ENCODE peak calls at places on chromosomes 12 and 14, in six cellular contexts. J is uterus, E is left lung, X is ovary, D is GM23248, H is tibial artery. L is an unnamed sample.

GRCh38 chr14:67332468-67332867 is 27.1 kb downstream of the ATP6V1D start:
- DNase-seq in X (no peak), E (no peak), H (no peak), D (peak; percentile 29), J (no peak), L (no peak)

GRCh38 chr12:46159239-46159901 is 109.5 kb downstream of the SLC38A1 start:
- DNase-seq in E (no peak), D (no peak), J (no peak), X (no peak), H (no peak), L (no peak)

GRCh38 chr12:19299765-19300164 is 139.5 kb upstream of the AEBP2 start:
- DNase-seq in H (no peak), D (peak; percentile 30), E (no peak), J (no peak), X (no peak), L (no peak)

GRCh38 chr14:93977790-93978581 is 1.6 kb upstream of the ASB2 start:
- DNase-seq in D (no peak), E (peak; percentile 62), J (no peak), H (no peak), X (no peak), L (no peak)

GRCh38 chr14:96256420-96256819 is 410 bp downstream of the BDKRB1 start:
- DNase-seq in H (no peak), E (peak; percentile 3), X (no peak), D (peak; percentile 78), J (no peak), L (no peak)

GRCh38 chr12:45122776-45123380 is 72.0 kb upstream of the DBX2 start:
- DNase-seq in X (no peak), D (peak; percentile 30), J (no peak), E (no peak), H (no peak), L (no peak)

GRCh38 chr14:20632448-20632830 is 9.1 kb downstream of the OR6S1 start:
- DNase-seq in H (no peak), X (no peak), D (peak; percentile 24), J (no peak), E (no peak), L (no peak)

GRCh38 chr12:21065845-21066244 is 65.1 kb upstream of the SLCO1B1 start:
- DNase-seq in H (no peak), E (no peak), J (no peak), D (peak; percentile 2), X (no peak), L (no peak)

GRCh38 chr12:71671311-71671710 is 7.2 kb downstream of the THAP2 start:
- DNase-seq in X (no peak), H (no peak), E (no peak), J (no peak), D (no peak), L (no peak)

GRCh38 chr14:68977137-68977740 is 1.9 kb downstream of the ACTN1 start:
- DNase-seq in D (no peak), H (no peak), E (no peak), X (no peak), J (no peak), L (no peak)

GRCh38 chr12:6614513-6615177 is 7.5 kb upstream of the CHD4 start:
- DNase-seq in D (peak; percentile 42), J (no peak), E (no peak), X (peak; percentile 41), H (no peak), L (no peak)

GRCh38 chr12:6618483-6618882 is 11.3 kb upstream of the CHD4 start:
- DNase-seq in J (no peak), E (no peak), X (no peak), D (no peak), H (no peak), L (no peak)

GRCh38 chr12:6615802-6616201 is 8.6 kb upstream of the CHD4 start:
- DNase-seq in D (no peak), X (peak; percentile 39), J (peak; percentile 34), E (no peak), H (no peak), L (no peak)

GRCh38 chr12:6620885-6621274 is 13.7 kb upstream of the CHD4 start:
- DNase-seq in H (no peak), D (no peak), X (no peak), E (no peak), J (no peak), L (no peak)

GRCh38 chr12:6620137-6620884 is 13.1 kb upstream of the CHD4 start:
- DNase-seq in E (peak; percentile 91), H (no peak), J (no peak), D (peak; percentile 82), X (peak; percentile 30), L (peak; percentile 87)
- H3K4me3 ChIP-seq in E (no peak overlapping the region), H (peak overlapping the region; percentile 8), J (no peak overlapping the region), D (peak overlapping the region; percentile 61), X (no peak overlapping the region), L (peak overlapping the region; percentile 25)

GRCh38 chr14:64184103-64184729 is 110.0 kb downstream of the ESR2 start:
- DNase-seq in J (no peak), D (no peak), E (no peak), X (no peak), H (no peak), L (no peak)
- H3K36me3 ChIP-seq in J (no peaks in the 10 kb centered on the region), D (no peaks in the 10 kb centered on the region), E (no peaks in the 10 kb centered on the region), X (no peaks in the 10 kb centered on the region), H (peaks cover 19% of the 10 kb centered on the region), L (no peaks in the 10 kb centered on the region)

GRCh38 chr14:70976591-70976990 is 69.3 kb downstream of the PCNX1 start:
- DNase-seq in H (no peak), J (no peak), X (no peak), D (no peak), E (no peak), L (no peak)

GRCh38 chr14:70987042-70987441 is 79.8 kb downstream of the PCNX1 start:
- DNase-seq in H (no peak), J (no peak), X (no peak), D (no peak), E (no peak), L (no peak)

GRCh38 chr14:70982204-70982603 is 74.9 kb downstream of the PCNX1 start:
- DNase-seq in D (no peak), X (no peak), J (no peak), H (no peak), E (no peak), L (no peak)

DNA sequence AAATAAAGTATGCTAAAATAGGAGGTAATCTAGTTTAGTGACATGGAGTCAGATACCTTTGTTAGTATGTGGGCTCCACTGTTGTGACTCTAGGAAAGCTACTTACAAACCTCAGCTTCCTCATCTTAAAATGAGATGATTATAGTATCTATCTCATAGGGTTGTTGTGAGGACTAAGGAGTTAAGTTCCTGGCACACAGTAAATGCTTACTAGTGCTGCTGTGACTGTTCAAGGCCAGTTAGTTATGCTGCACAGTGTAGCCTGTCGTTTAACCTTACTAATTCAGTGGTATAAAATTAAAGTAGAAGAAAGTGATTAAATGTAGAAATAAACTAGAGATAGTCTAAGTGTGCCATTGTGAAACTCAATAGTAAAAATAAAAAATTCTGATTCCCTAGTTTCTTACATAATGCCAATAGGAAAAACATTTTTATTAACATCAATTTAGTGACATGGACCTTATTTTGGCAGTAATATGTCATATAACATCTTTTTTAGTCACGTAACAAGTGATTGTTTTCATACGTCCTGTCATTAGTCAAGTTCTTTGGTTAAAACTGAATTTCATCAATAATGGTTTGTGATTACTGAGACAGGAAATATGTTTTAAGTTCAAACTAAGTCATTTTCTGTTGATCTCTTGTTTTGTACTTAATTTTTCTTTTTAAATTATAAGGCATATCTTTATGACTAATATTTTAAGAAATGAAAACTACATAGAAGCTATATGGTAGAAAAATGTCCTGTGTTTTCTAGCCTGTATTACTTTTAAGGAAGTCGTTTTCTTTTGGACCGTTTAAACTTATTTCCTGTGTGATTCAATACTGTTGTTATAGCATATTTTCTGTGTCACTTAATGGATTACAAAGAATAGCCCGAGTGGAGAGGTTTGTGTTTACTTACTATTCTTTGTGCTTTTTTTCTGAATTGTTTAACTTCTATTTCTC is 74.0 kb downstream of the PCNX1 start:
- DNase-seq in D (no peak), X (no peak), H (no peak), E (no peak), J (no peak), L (no peak)
- H3K4me3 ChIP-seq in D (no peak overlapping the region), X (no peak overlapping the region), H (no peak overlapping the region), E (no peak overlapping the region), J (no peak overlapping the region), L (no peak overlapping the region)

DNA sequence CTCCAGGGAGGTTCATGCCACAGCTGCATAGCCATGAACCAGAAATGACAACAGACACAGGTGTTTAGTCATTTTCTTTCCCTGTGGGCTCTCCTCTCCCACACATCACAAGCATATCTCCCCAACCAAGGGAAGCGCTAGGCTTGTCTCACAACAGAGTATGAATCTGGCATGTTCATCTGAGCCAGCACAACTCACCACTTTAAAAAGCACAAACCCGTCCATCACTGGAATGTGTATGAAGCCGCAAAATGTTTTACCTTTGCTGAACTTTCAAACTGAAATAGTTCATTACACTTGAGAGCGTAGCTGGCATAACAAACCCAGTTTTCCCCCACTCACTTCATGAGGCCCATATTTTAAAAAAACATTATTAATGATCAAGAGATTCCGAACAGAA is 15.9 kb downstream of the NID2 start:
- DNase-seq in D (peak; percentile 46), H (no peak), X (no peak), E (no peak), J (no peak), L (no peak)
- H3K36me3 ChIP-seq in D (no peaks in the 10 kb centered on the region), H (no peaks in the 10 kb centered on the region), X (no peaks in the 10 kb centered on the region), E (no peaks in the 10 kb centered on the region), J (no peaks in the 10 kb centered on the region), L (no peaks in the 10 kb centered on the region)

GRCh38 chr12:67508830-67509229 is 139.7 kb upstream of the DYRK2 start:
- DNase-seq in J (no peak), E (no peak), H (no peak), D (peak; percentile 9), X (no peak), L (no peak)

GRCh38 chr12:67514502-67514901 is 134.0 kb upstream of the DYRK2 start:
- DNase-seq in J (no peak), H (no peak), X (no peak), E (no peak), D (no peak), L (no peak)

GRCh38 chr12:67506739-67507138 is 141.8 kb upstream of the DYRK2 start:
- DNase-seq in J (no peak), H (no peak), X (no peak), D (no peak), E (no peak), L (no peak)

GRCh38 chr12:67512061-67512460 is 136.5 kb upstream of the DYRK2 start:
- DNase-seq in D (no peak), H (no peak), E (no peak), J (no peak), X (no peak), L (no peak)

DNA sequence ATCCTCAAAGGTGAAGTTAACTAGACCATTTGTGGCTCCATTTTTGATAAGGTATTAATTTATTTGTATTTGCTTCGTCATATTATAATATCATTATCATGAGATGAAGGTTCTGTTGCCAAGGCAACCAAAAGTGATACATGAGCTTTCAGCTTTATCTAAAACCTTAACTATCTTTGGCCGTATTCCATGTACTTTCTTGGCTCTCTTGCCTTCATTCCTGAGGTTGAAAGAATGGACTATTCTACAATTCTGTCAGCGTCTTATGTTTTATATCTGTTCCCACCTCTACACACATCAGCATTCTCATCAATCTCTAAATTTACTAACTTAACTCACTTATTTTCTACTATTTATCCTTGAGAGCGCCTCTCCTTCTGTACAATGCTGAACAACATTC is 138.6 kb upstream of the DYRK2 start:
- DNase-seq in X (no peak), D (no peak), J (no peak), E (no peak), H (no peak), L (no peak)
- H3K4me3 ChIP-seq in X (no peak overlapping the region), D (no peak overlapping the region), J (no peak overlapping the region), E (no peak overlapping the region), H (no peak overlapping the region), L (no peak overlapping the region)